ENCODE peak calls at places on chromosomes 3 and 15, in eight cellular contexts. One of them, this sample, is unnamed.

GRCh38 chr3:43748179-43748578 is 57.4 kb downstream of the ABHD5 start:
- DNase-seq in CD8-positive, alpha-beta memory T cell: no peak
- DNase-seq in neural progenitor cell: no peak
- DNase-seq in astrocyte: no peak
- DNase-seq in right atrium auricular region: no peak
- DNase-seq in heart right ventricle: no peak
- DNase-seq in fibroblast of lung: peak; percentile 41
- DNase-seq in colonic mucosa: no peak
- DNase-seq in this sample: no peak

GRCh38 chr3:178245385-178245778 is 290.9 kb upstream of the KCNMB2 start:
- DNase-seq in CD8-positive, alpha-beta memory T cell: no peak
- DNase-seq in neural progenitor cell: no peak
- DNase-seq in astrocyte: peak; percentile 49
- DNase-seq in right atrium auricular region: no peak
- DNase-seq in heart right ventricle: no peak
- DNase-seq in fibroblast of lung: peak; percentile 86
- DNase-seq in colonic mucosa: no peak
- DNase-seq in this sample: no peak

GRCh38 chr3:16906679-16907078 is 21.9 kb downstream of the PLCL2 start:
- DNase-seq in CD8-positive, alpha-beta memory T cell: no peak
- DNase-seq in neural progenitor cell: no peak
- DNase-seq in astrocyte: peak; percentile 49
- DNase-seq in right atrium auricular region: no peak
- DNase-seq in heart right ventricle: no peak
- DNase-seq in fibroblast of lung: peak; percentile 67
- DNase-seq in colonic mucosa: peak; percentile 56
- DNase-seq in this sample: no peak

GRCh38 chr15:88331291-88331690 is 74.8 kb upstream of the NTRK3 start:
- DNase-seq in CD8-positive, alpha-beta memory T cell: peak; percentile 15
- DNase-seq in neural progenitor cell: peak; percentile 90
- DNase-seq in astrocyte: no peak
- DNase-seq in right atrium auricular region: no peak
- DNase-seq in heart right ventricle: peak; percentile 17
- DNase-seq in fibroblast of lung: peak; percentile 3
- DNase-seq in colonic mucosa: peak; percentile 19
- DNase-seq in this sample: peak; percentile 93

GRCh38 chr3:33131328-33132018 is 17.7 kb downstream of the CRTAP start:
- DNase-seq in CD8-positive, alpha-beta memory T cell: no peak
- DNase-seq in neural progenitor cell: peak; percentile 83
- DNase-seq in astrocyte: peak; percentile 58
- DNase-seq in right atrium auricular region: no peak
- DNase-seq in heart right ventricle: no peak
- DNase-seq in fibroblast of lung: peak; percentile 72
- DNase-seq in colonic mucosa: peak; percentile 42
- DNase-seq in this sample: peak; percentile 90

GRCh38 chr3:114362815-114363214 is 69.0 kb downstream of the TIGIT start:
- DNase-seq in CD8-positive, alpha-beta memory T cell: no peak
- DNase-seq in neural progenitor cell: no peak
- DNase-seq in astrocyte: peak; percentile 27
- DNase-seq in right atrium auricular region: no peak
- DNase-seq in heart right ventricle: no peak
- DNase-seq in fibroblast of lung: peak; percentile 65
- DNase-seq in colonic mucosa: no peak
- DNase-seq in this sample: no peak

GRCh38 chr3:195106418-195106906 is 164.5 kb downstream of the XXYLT1 start:
- DNase-seq in CD8-positive, alpha-beta memory T cell: peak; percentile 56
- DNase-seq in neural progenitor cell: peak; percentile 82
- DNase-seq in astrocyte: peak; percentile 33
- DNase-seq in right atrium auricular region: peak; percentile 70
- DNase-seq in heart right ventricle: peak; percentile 80
- DNase-seq in fibroblast of lung: peak; percentile 61
- DNase-seq in colonic mucosa: peak; percentile 64
- DNase-seq in this sample: peak; percentile 79

GRCh38 chr3:165457096-165457495 is 260.9 kb upstream of the SLITRK3 start:
- DNase-seq in CD8-positive, alpha-beta memory T cell: no peak
- DNase-seq in neural progenitor cell: no peak
- DNase-seq in astrocyte: no peak
- DNase-seq in right atrium auricular region: no peak
- DNase-seq in heart right ventricle: no peak
- DNase-seq in fibroblast of lung: no peak
- DNase-seq in colonic mucosa: no peak
- DNase-seq in this sample: no peak

GRCh38 chr3:36903119-36903882 is 41.6 kb downstream of the TRANK1 start:
- DNase-seq in CD8-positive, alpha-beta memory T cell: no peak
- DNase-seq in neural progenitor cell: no peak
- DNase-seq in astrocyte: no peak
- DNase-seq in right atrium auricular region: no peak
- DNase-seq in heart right ventricle: no peak
- DNase-seq in fibroblast of lung: no peak
- DNase-seq in colonic mucosa: no peak
- DNase-seq in this sample: no peak
- H3K4me3 ChIP-seq in CD8-positive, alpha-beta memory T cell: peak overlapping the region; percentile 17
- H3K4me3 ChIP-seq in neural progenitor cell: no peak overlapping the region
- H3K4me3 ChIP-seq in astrocyte: no peak overlapping the region
- H3K4me3 ChIP-seq in right atrium auricular region: no peak overlapping the region
- H3K4me3 ChIP-seq in heart right ventricle: no peak overlapping the region
- H3K4me3 ChIP-seq in fibroblast of lung: no peak overlapping the region
- H3K4me3 ChIP-seq in colonic mucosa: no peak overlapping the region
- H3K4me3 ChIP-seq in this sample: no peak overlapping the region

GRCh38 chr3:66104535-66104934 is 65.8 kb upstream of the MAGI1 start:
- DNase-seq in CD8-positive, alpha-beta memory T cell: no peak
- DNase-seq in neural progenitor cell: no peak
- DNase-seq in astrocyte: no peak
- DNase-seq in right atrium auricular region: no peak
- DNase-seq in heart right ventricle: no peak
- DNase-seq in fibroblast of lung: no peak
- DNase-seq in colonic mucosa: no peak
- DNase-seq in this sample: no peak
- H3K4me1 ChIP-seq in CD8-positive, alpha-beta memory T cell: no peaks in the 10 kb centered on the region
- H3K4me1 ChIP-seq in neural progenitor cell: peaks cover 8% of the 10 kb centered on the region
- H3K4me1 ChIP-seq in astrocyte: no peaks in the 10 kb centered on the region
- H3K4me1 ChIP-seq in right atrium auricular region: no peaks in the 10 kb centered on the region
- H3K4me1 ChIP-seq in heart right ventricle: no peaks in the 10 kb centered on the region
- H3K4me1 ChIP-seq in fibroblast of lung: no peaks in the 10 kb centered on the region
- H3K4me1 ChIP-seq in colonic mucosa: no peaks in the 10 kb centered on the region
- H3K4me1 ChIP-seq in this sample: peaks cover 3% of the 10 kb centered on the region

DNA sequence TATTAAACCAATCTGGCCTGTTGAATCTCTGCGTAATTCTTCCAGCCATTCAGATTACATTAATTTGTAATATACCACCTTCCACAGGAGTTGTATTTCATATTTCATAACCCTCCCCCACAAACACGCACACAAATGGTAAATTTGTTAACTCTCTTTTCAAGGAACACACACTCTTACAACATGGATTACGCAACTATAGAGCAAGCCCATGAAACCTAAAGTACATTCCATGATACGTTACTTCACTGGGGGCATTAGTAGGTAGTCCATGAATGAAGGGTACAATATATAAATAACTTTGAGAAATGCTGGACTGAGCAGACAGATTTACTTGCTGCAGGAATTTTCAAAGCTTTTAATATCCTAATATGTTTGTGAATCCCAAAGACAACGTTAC is 65.0 kb downstream of the TRIM69 start:
- DNase-seq in CD8-positive, alpha-beta memory T cell: no peak
- DNase-seq in neural progenitor cell: no peak
- DNase-seq in astrocyte: no peak
- DNase-seq in right atrium auricular region: no peak
- DNase-seq in heart right ventricle: no peak
- DNase-seq in fibroblast of lung: peak; percentile 14
- DNase-seq in colonic mucosa: no peak
- DNase-seq in this sample: no peak
- H3K27me3 ChIP-seq in CD8-positive, alpha-beta memory T cell: no peaks in the 10 kb centered on the region
- H3K27me3 ChIP-seq in neural progenitor cell: no peaks in the 10 kb centered on the region
- H3K27me3 ChIP-seq in astrocyte: peaks cover 17% of the 10 kb centered on the region
- H3K27me3 ChIP-seq in right atrium auricular region: no peaks in the 10 kb centered on the region
- H3K27me3 ChIP-seq in heart right ventricle: no peaks in the 10 kb centered on the region
- H3K27me3 ChIP-seq in fibroblast of lung: peaks cover 5% of the 10 kb centered on the region
- H3K27me3 ChIP-seq in colonic mucosa: no peaks in the 10 kb centered on the region
- H3K27me3 ChIP-seq in this sample: peaks cover 4% of the 10 kb centered on the region

DNA sequence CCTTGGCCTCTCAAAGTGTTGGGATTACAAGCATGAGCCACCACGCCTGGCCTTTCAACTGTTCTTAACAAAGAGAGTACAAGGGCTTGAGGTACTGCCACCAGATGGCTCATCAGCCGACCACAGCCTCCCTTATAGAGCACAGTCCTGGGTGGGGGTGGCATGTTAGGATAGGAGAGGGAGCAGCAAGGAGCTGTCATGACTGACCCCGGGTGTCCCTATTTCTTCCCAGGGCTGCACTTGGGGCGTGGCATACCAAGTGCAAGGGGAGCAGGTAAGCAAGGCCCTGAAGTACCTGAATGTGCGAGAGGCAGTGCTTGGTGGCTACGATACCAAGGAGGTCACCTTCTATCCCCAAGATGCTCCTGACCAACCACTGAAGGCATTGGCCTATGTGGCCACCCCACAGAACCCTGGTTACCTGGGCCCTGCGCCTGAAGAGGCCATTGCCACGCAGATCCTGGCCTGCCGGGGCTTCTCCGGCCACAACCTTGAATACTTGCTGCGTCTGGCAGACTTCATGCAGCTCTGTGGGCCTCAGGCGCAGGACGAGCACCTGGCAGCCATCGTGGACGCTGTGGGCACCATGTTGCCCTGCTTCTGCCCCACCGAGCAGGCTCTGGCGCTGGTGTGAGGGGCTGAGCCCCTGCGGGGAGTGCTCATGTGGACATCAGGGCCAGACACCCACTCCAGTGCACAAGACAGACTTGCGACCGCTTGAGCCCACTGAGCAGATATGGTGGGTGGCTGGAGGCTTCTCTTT is 2.1 kb downstream of the CHAC1 start:
- DNase-seq in CD8-positive, alpha-beta memory T cell: no peak
- DNase-seq in neural progenitor cell: no peak
- DNase-seq in astrocyte: no peak
- DNase-seq in right atrium auricular region: no peak
- DNase-seq in heart right ventricle: no peak
- DNase-seq in fibroblast of lung: no peak
- DNase-seq in colonic mucosa: no peak
- DNase-seq in this sample: no peak
- H3K4me3 ChIP-seq in CD8-positive, alpha-beta memory T cell: no peak overlapping the region
- H3K4me3 ChIP-seq in neural progenitor cell: no peak overlapping the region
- H3K4me3 ChIP-seq in astrocyte: no peak overlapping the region
- H3K4me3 ChIP-seq in right atrium auricular region: no peak overlapping the region
- H3K4me3 ChIP-seq in heart right ventricle: no peak overlapping the region
- H3K4me3 ChIP-seq in fibroblast of lung: no peak overlapping the region
- H3K4me3 ChIP-seq in colonic mucosa: no peak overlapping the region
- H3K4me3 ChIP-seq in this sample: peak overlapping the region; percentile 53

DNA sequence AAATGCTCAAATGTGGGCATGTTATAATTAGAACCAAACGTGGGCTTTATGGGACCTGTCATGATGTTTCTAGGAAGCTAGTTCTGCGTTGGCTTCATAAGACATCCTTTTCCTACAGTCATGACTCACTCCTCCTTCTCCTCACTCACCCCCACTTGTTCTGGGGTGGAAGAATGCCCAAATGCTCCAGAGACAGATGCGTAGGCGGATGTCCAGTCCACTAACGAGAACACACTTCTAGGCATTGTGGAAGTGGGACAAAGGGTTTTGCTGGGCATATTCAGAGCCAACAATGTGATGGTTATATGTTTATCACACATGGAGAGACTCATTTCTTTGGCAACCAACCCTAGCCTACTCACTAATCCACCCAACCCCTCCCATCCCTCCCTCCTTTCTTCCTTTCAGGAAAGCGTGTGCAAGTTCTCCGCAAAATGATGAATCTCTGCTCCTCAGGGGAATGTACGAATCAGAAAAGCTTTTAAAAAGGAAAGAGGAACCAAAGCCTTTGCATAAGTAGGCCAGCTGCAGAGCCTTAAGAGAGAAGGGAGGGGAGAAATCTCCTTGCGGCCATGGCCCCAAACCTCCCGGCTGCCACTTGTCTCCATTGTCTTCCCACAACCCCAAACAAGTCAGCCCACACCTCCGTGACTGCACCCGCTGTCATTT is 123.0 kb upstream of the SPRED1 start:
- DNase-seq in CD8-positive, alpha-beta memory T cell: no peak
- DNase-seq in neural progenitor cell: peak; percentile 50
- DNase-seq in astrocyte: peak; percentile 100
- DNase-seq in right atrium auricular region: peak; percentile 89
- DNase-seq in heart right ventricle: peak; percentile 31
- DNase-seq in fibroblast of lung: peak; percentile 100
- DNase-seq in colonic mucosa: peak; percentile 64
- DNase-seq in this sample: no peak
- H3K4me1 ChIP-seq in CD8-positive, alpha-beta memory T cell: no peaks in the 10 kb centered on the region
- H3K4me1 ChIP-seq in neural progenitor cell: peaks cover 24% of the 10 kb centered on the region
- H3K4me1 ChIP-seq in astrocyte: peaks cover 42% of the 10 kb centered on the region
- H3K4me1 ChIP-seq in right atrium auricular region: no peaks in the 10 kb centered on the region
- H3K4me1 ChIP-seq in heart right ventricle: peaks cover 39% of the 10 kb centered on the region
- H3K4me1 ChIP-seq in fibroblast of lung: peaks cover 17% of the 10 kb centered on the region
- H3K4me1 ChIP-seq in colonic mucosa: peaks cover 3% of the 10 kb centered on the region
- H3K4me1 ChIP-seq in this sample: no peaks in the 10 kb centered on the region